ENCODE peak calls at places on chromosomes 1 and 21, in six cellular contexts. U is A549, E is HepG2, W is K562, S is endothelial cell of umbilical vein, G is GM12878. C is an unnamed sample.

GRCh38 chr21:46437511-46437910 is 21.2 kb upstream of the DIP2A start:
- DNase-seq in S (no peak), E (no peak), U (no peak), W (no peak), G (no peak), C (no peak)

GRCh38 chr1:159012495-159012894 is 2.8 kb downstream of the IFI16 start:
- DNase-seq in G (peak), U (no peak), E (no peak), S (peak), W (no peak), C (peak)

GRCh38 chr1:227899141-227899819 is 48.5 kb downstream of the WNT9A start:
- DNase-seq in S (no peak), E (no peak), W (no peak), G (no peak), U (no peak), C (no peak)

GRCh38 chr1:1569341-1569740 is 5.3 kb downstream of the SSU72 start:
- DNase-seq in E (no peak), G (no peak), U (no peak), S (no peak), W (no peak), C (no peak)

GRCh38 chr1:180230416-180230790 is 339 bp downstream of the LHX4 start:
- DNase-seq in U (peak), W (peak), E (no peak), S (no peak), G (no peak), C (no peak)

GRCh38 chr1:57839067-57839466 is 415.2 kb upstream of the DAB1 start:
- DNase-seq in G (no peak), E (no peak), U (no peak), S (no peak), W (no peak), C (no peak)

GRCh38 chr1:6415979-6416656 is 3.6 kb downstream of the HES2 start:
- DNase-seq in W (no peak), G (no peak), E (no peak), S (no peak), U (no peak), C (peak)

GRCh38 chr21:42413500-42413899 is 9.8 kb downstream of the UBASH3A start:
- DNase-seq in S (no peak), G (no peak), W (no peak), E (no peak), U (no peak), C (no peak)

GRCh38 chr1:81982523-81982922 is 181.8 kb downstream of the ADGRL2 start:
- DNase-seq in E (no peak), G (no peak), W (no peak), U (no peak), S (no peak), C (no peak)

GRCh38 chr1:200224315-200224714 is 185.5 kb downstream of the ZNF281 start:
- DNase-seq in W (no peak), U (no peak), E (no peak), G (no peak), S (no peak), C (no peak)

GRCh38 chr1:68819190-68819829 is 322.4 kb upstream of the DEPDC1 start:
- DNase-seq in W (no peak), G (no peak), E (no peak), S (no peak), U (peak), C (peak)

GRCh38 chr1:85048296-85049064 is at the start of gene MCOLN3:
- DNase-seq in W (peak), G (no peak), U (peak), S (no peak), E (no peak), C (no peak)

GRCh38 chr1:67308136-67308535 is 463 bp downstream of the IL12RB2 start:
- DNase-seq in S (no peak), U (no peak), G (no peak), W (no peak), E (no peak), C (no peak)

GRCh38 chr1:31733389-31734219 is 29.8 kb upstream of the COL16A1 start:
- DNase-seq in S (no peak), U (no peak), W (no peak), G (no peak), E (no peak), C (no peak)

GRCh38 chr1:54153548-54154439 is 994 bp upstream of the CDCP2 start:
- DNase-seq in W (no peak), U (no peak), G (no peak), E (peak), S (no peak), C (peak)

GRCh38 chr1:90671736-90672135 is 45.4 kb downstream of the BARHL2 start:
- DNase-seq in U (no peak), E (no peak), S (no peak), W (no peak), G (no peak), C (no peak)

GRCh38 chr1:56056438-56057312 is 522.7 kb downstream of the PLPP3 start:
- DNase-seq in U (no peak), G (no peak), W (no peak), S (peak), E (no peak), C (no peak)

GRCh38 chr1:8395433-8395866 is 77.5 kb downstream of the SLC45A1 start:
- DNase-seq in W (no peak), U (no peak), G (peak), S (no peak), E (no peak), C (peak)

GRCh38 chr1:155170101-155170785 is 2.9 kb downstream of the KRTCAP2 start:
- DNase-seq in E (no peak), W (no peak), G (no peak), U (no peak), S (no peak), C (no peak)

GRCh38 chr1:29428216-29428615 is 191.9 kb downstream of the PTPRU start:
- DNase-seq in U (no peak), W (no peak), E (no peak), G (no peak), S (no peak), C (no peak)

GRCh38 chr21:46148106-46148505 is 7.3 kb downstream of the FTCD start:
- DNase-seq in S (no peak), U (no peak), G (no peak), E (no peak), W (no peak), C (no peak)

GRCh38 chr1:203480525-203481084 is 5.0 kb downstream of the PRELP start:
- DNase-seq in W (peak), U (peak), G (no peak), E (no peak), S (peak), C (no peak)

GRCh38 chr1:86197206-86197855 is 40.8 kb upstream of the COL24A1 start:
- DNase-seq in W (no peak), G (no peak), U (no peak), S (no peak), E (no peak), C (no peak)

GRCh38 chr1:32224285-32224684 is 2.1 kb downstream of the EIF3I start:
- DNase-seq in W (no peak), G (no peak), E (no peak), U (no peak), S (no peak), C (no peak)

GRCh38 chr1:11948822-11949458 is 14.4 kb downstream of the PLOD1 start:
- DNase-seq in E (no peak), W (peak), S (peak), G (no peak), U (no peak), C (peak)

GRCh38 chr1:12052997-12053686 is 10.0 kb upstream of the TNFRSF8 start:
- DNase-seq in S (no peak), G (no peak), U (no peak), E (no peak), W (no peak), C (no peak)

GRCh38 chr1:55541296-55541695 is 326.1 kb upstream of the USP24 start:
- DNase-seq in W (no peak), U (no peak), E (no peak), G (no peak), S (no peak), C (no peak)

GRCh38 chr21:41929248-41929647 is 24.6 kb downstream of the C2CD2 start:
- DNase-seq in U (no peak), W (no peak), S (no peak), E (no peak), G (no peak), C (no peak)

GRCh38 chr1:59266180-59266926 is 30.5 kb upstream of the FGGY start:
- DNase-seq in G (peak), W (no peak), E (no peak), U (no peak), S (no peak), C (peak)

GRCh38 chr1:223231581-223231980 is 88.5 kb upstream of the TLR5 start:
- DNase-seq in S (no peak), G (no peak), U (no peak), W (no peak), E (no peak), C (no peak)

GRCh38 chr1:159190441-159190840 is 14.2 kb upstream of the ACKR1 start:
- DNase-seq in W (no peak), U (no peak), E (no peak), S (no peak), G (no peak), C (no peak)

GRCh38 chr1:231918239-231919015 is 291.8 kb downstream of the DISC1 start:
- DNase-seq in W (no peak), U (no peak), G (peak), E (no peak), S (no peak), C (no peak)

GRCh38 chr1:17412093-17412870 is 27.2 kb downstream of the RCC2 start:
- DNase-seq in G (no peak), W (no peak), S (no peak), E (no peak), U (no peak), C (no peak)

GRCh38 chr1:24108334-24109165 is 3.4 kb downstream of the MYOM3 start:
- DNase-seq in G (no peak), W (peak), S (peak), U (peak), E (peak), C (no peak)

GRCh38 chr1:32052887-32053286 is 19.9 kb upstream of the TMEM39B start:
- DNase-seq in U (no peak), E (no peak), G (no peak), S (no peak), W (no peak), C (no peak)

GRCh38 chr1:103108525-103109150 is 316 bp upstream of the COL11A1 start:
- DNase-seq in G (no peak), E (no peak), U (no peak), S (no peak), W (no peak), C (no peak)

GRCh38 chr1:38576241-38576640 is 283.3 kb downstream of the RRAGC start:
- DNase-seq in S (no peak), U (no peak), E (no peak), W (no peak), G (no peak), C (no peak)

GRCh38 chr1:53336146-53336545 is 8.3 kb upstream of the LRP8 start:
- DNase-seq in G (no peak), U (no peak), S (no peak), W (no peak), E (no peak), C (no peak)

GRCh38 chr1:178192686-178193085 is 98.8 kb downstream of the RASAL2 start:
- DNase-seq in U (peak), S (peak), G (no peak), E (no peak), W (no peak), C (peak)

GRCh38 chr1:107195476-107195875 is 54.6 kb downstream of the NTNG1 start:
- DNase-seq in U (no peak), W (no peak), G (no peak), E (no peak), S (no peak), C (no peak)
- TF ChIP-seq MYC in U (no peak), W (no peak), G (no peak), E (no peak), S (no peak), C (no peak)

DNA sequence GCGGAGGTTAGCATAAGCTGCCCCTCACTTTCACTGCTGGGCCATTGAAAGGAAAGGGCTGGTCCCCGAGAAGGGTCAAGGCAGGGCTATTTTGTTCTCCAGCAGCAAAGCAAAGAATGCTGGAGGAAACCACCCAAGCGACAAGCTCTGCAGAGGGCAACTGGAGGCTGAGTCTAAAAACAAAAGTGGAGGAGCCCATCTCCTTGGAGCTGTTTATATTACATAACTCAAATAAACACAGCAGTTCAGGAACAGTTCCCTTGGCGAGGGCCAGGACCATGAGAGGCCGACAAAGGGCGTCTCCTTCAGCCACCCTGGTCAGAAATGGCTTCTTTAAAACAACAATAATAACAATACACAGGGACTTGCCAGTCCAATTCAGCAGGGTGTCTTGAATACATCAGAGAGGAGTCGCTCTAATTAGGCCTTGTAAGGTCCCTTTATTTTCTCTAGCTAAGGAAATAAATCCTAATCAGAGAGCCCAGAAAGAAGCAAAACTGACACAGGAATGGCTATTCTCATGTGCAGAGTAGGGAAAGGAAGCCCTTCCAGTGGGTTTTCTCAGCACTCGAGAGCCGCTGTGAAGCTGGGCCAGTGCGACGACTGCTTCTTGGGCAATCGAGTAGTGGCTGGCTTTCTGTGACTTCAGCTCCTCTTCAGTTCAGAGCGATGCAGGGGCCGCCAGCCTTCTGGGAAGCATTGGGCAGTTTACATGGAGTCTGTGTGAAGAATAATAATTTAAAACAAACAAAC is 57.0 kb upstream of the TARBP1 start:
- DNase-seq in W (no peak), S (peak), G (no peak), U (no peak), E (no peak), C (no peak)
- TF ChIP-seq MYC in W (no peak), S (no peak), G (no peak), U (no peak), E (no peak), C (no peak)

DNA sequence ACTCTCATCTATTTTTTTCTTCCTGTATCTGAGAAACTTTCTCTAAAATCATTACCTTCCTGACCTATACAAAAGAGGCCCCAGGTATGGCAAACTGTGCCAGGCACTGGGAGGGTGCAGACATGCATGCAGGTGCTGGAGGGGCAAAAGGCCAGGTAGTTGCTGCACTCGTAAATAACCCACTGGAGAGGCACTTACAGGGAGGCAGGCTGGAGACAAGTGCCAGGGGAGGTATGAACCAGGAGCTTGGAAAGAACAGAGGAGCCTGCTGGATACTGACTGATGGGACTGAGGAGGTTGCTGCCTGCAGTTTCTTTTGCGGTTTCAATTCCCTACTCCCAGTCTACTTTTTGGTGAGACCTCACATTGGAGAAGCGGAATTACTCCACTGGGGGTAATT is 114.0 kb downstream of the DSCAM start:
- DNase-seq in E (no peak), W (no peak), S (no peak), U (no peak), G (no peak), C (no peak)
- TF ChIP-seq MYC in E (no peak), W (no peak), S (no peak), U (no peak), G (no peak), C (no peak)

DNA sequence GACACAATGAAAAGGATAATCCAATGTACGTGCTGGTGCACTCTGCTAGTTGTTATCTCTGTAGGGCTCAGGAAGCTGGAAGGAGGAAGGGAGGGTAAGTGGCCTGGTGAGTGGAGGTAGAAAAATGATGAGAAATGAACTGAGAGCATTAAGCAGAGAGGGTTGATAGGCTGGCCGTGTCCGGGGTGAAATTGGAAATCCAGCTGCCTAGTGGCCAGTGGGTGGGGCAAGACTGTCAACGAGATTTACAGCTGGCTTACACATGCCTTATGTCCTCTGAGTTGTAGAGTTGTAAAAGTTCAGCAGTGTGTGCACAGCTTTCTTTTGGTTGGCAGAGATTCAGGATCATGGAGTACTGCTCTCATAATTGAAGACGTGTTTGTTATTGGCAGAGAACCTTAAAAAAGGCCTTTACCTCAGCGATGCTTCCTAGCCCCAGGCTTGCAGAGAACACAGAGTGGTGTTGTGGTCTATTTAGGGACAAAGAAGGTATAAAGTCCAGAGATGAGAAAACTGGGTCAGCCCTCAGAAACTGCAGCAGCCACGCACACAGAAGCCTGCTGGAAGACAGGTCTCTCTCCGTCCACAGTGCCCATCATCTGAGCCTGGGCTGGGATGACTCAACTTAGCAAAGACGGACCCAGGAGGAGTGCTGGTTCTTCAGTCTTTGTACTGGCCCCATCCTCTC is 132.4 kb downstream of the EDEM3 start:
- DNase-seq in U (no peak), E (no peak), W (no peak), G (no peak), S (peak), C (no peak)
- TF ChIP-seq MYC in U (no peak), E (no peak), W (no peak), G (no peak), S (no peak), C (no peak)